ENCODE peak calls at places on chromosomes 4 and X, in seven cellular contexts. O, F, Y, E, D, X and Q are unnamed samples.

GRCh38 chr4:107951551-107951950 is 20.2 kb downstream of the CYP2U1 start:
- DNase-seq in D (no peak), E (no peak), Y (no peak), F (no peak), O (no peak), X (no peak), Q (peak; percentile 9)

GRCh38 chrX:51759055-51759454 is 15.8 kb downstream of the GSPT2 start:
- DNase-seq in Y (no peak), F (no peak), E (no peak), O (no peak), D (no peak), X (no peak), Q (no peak)

GRCh38 chr4:20954541-20954940 is 254.3 kb downstream of the PACRGL start:
- DNase-seq in X (no peak), E (no peak), Y (no peak), D (no peak), F (no peak), O (no peak), Q (no peak)

GRCh38 chrX:151009582-151009981 is 26.4 kb downstream of the HMGB3 start:
- DNase-seq in Y (no peak), X (no peak), F (no peak), D (no peak), E (no peak), O (peak; percentile 2), Q (no peak)

GRCh38 chrX:36897690-36898089 is 110.5 kb upstream of the FAM47C start:
- DNase-seq in O (no peak), Y (no peak), E (no peak), X (no peak), F (no peak), D (no peak), Q (no peak)

GRCh38 chrX:150486011-150486410 is 82.4 kb upstream of the MTM1 start:
- DNase-seq in E (peak; percentile 24), O (peak; percentile 20), F (peak; percentile 47), Y (no peak), D (peak; percentile 24), X (peak; percentile 24), Q (peak; percentile 17)

GRCh38 chr4:185559913-185560281 is 24.6 kb upstream of the PDLIM3 start:
- DNase-seq in F (no peak), X (no peak), O (peak; percentile 61), Y (no peak), D (no peak), E (no peak), Q (peak; percentile 22)

GRCh38 chr4:159516556-159516955 is 413.7 kb downstream of the RAPGEF2 start:
- DNase-seq in E (no peak), O (no peak), F (no peak), D (no peak), Y (no peak), X (no peak), Q (no peak)

GRCh38 chr4:17722361-17722710 is 59.1 kb downstream of the FAM184B start:
- DNase-seq in E (no peak), F (no peak), O (no peak), X (no peak), Y (no peak), D (no peak), Q (no peak)

GRCh38 chr4:42954925-42955669 is 62.6 kb downstream of the GRXCR1 start:
- DNase-seq in Y (no peak), F (no peak), O (no peak), E (no peak), D (no peak), X (peak; percentile 20), Q (no peak)

GRCh38 chr4:32169841-32170240 is 1449.7 kb downstream of the PCDH7 start:
- DNase-seq in X (no peak), D (no peak), O (no peak), E (no peak), Y (no peak), F (no peak), Q (no peak)

GRCh38 chrX:9767375-9767774 is 1.7 kb upstream of the GPR143 start:
- DNase-seq in Y (no peak), F (no peak), O (peak; percentile 31), X (no peak), E (no peak), D (no peak), Q (no peak)

GRCh38 chr4:112284662-112285411 is 867 bp downstream of the TIFA start:
- DNase-seq in F (no peak), Y (no peak), X (no peak), O (no peak), E (no peak), D (no peak), Q (no peak)

GRCh38 chr4:36771411-36772153 is 473.0 kb upstream of the NWD2 start:
- DNase-seq in E (peak; percentile 7), D (no peak), Y (no peak), X (no peak), O (no peak), F (no peak), Q (no peak)

GRCh38 chr4:1676605-1677525 is 7.2 kb downstream of the FAM53A start:
- DNase-seq in Y (no peak), F (no peak), X (no peak), D (no peak), O (no peak), E (no peak), Q (no peak)

GRCh38 chr4:184427093-184427492 is 47.3 kb downstream of the IRF2 start:
- DNase-seq in O (no peak), D (no peak), Y (no peak), F (no peak), E (no peak), X (no peak), Q (no peak)
- H3K27ac ChIP-seq in O (no peak overlapping the region), D (no peak overlapping the region), Y (no peak overlapping the region), F (no peak overlapping the region), E (no peak overlapping the region), X (no peak overlapping the region), Q (no peak overlapping the region)

GRCh38 chr4:98030059-98030458 is 113.2 kb downstream of the STPG2 start:
- DNase-seq in F (no peak), X (no peak), E (no peak), Y (no peak), O (no peak), D (no peak), Q (no peak)

GRCh38 chr4:98026362-98026761 is 116.9 kb downstream of the STPG2 start:
- DNase-seq in Y (no peak), F (no peak), E (no peak), O (no peak), D (no peak), X (no peak), Q (no peak)

DNA sequence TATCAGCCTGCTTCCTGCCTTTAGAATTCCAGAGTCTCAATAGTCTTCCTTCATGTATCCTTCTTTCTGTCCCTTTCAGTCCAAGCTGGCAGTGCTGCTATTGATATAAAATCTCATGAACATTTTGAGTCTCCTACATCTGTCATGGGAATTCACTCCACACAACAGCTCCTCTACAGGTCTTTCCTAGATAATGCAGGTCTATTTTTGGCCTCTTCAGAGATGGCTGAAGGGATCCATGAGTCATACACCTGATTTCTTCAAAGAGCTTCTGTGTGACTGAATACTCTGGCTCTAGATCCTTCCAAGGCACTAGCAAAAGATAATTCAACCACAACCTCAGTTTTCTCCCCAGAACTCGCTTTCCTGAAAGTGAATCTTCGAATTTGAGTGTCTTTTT is 115.4 kb downstream of the STPG2 start:
- DNase-seq in X (no peak), D (no peak), F (no peak), E (peak; percentile 64), Y (no peak), O (no peak), Q (peak; percentile 35)
- TF ChIP-seq CTCF in X (no peak), D (no peak), F (no peak), E (peak; percentile 26), Y (no peak), O (no peak), Q (peak; percentile 15)

GRCh38 chr4:10105421-10105820 is 11.2 kb downstream of the WDR1 start:
- DNase-seq in X (no peak), O (no peak), D (no peak), F (no peak), Y (no peak), E (no peak), Q (no peak)
- H3K27ac ChIP-seq in X (peak overlapping the region; percentile 96), O (no peak overlapping the region), D (no peak overlapping the region), F (no peak overlapping the region), Y (peak overlapping the region; percentile 94), E (no peak overlapping the region), Q (no peak overlapping the region)

DNA sequence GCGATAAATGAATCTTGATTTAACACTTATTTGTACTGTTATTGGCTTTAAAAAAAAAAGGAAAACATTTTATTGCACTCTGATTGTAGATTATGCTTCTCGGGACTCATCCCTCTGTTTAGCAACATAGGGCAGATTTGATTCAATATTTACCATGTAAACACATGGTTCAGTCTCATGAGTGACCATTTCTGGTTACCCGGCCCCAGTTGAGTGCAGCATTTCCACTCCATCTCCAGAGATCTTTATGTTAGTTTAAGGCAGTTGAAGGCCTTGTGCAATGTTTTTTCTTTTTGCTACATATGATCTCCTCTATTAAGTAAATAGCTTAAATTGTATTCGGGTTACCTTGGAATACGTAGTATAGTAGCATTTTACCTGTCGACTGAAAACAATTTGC is 143.3 kb upstream of the RPS6KA3 start:
- DNase-seq in E (no peak), D (no peak), X (no peak), F (no peak), O (peak; percentile 65), Y (no peak), Q (no peak)
- TF ChIP-seq CTCF in E (no peak), D (no peak), X (no peak), F (no peak), O (no peak), Y (no peak), Q (no peak)

GRCh38 chr4:129327637-129328036 is 231.7 kb downstream of the C4orf33 start:
- DNase-seq in X (no peak), Y (no peak), E (no peak), O (no peak), F (peak; percentile 14), D (no peak), Q (no peak)
- H3K27ac ChIP-seq in X (no peak overlapping the region), Y (peak overlapping the region; percentile 46), E (no peak overlapping the region), O (no peak overlapping the region), F (peak overlapping the region; percentile 69), D (no peak overlapping the region), Q (no peak overlapping the region)

GRCh38 chr4:3438847-3439180 is 3.0 kb upstream of the HGFAC start:
- DNase-seq in O (no peak), D (no peak), F (no peak), Y (no peak), E (no peak), X (no peak), Q (no peak)
- TF ChIP-seq CTCF in O (no peak), D (no peak), F (no peak), Y (no peak), E (no peak), X (no peak), Q (no peak)

GRCh38 chrX:107686792-107687191 is 58.5 kb downstream of the PRPS1 start:
- DNase-seq in D (no peak), X (no peak), E (no peak), F (no peak), O (no peak), Y (no peak), Q (no peak)
- H3K27ac ChIP-seq in D (no peak overlapping the region), X (no peak overlapping the region), E (no peak overlapping the region), F (no peak overlapping the region), O (no peak overlapping the region), Y (peak overlapping the region; percentile 86), Q (peak overlapping the region; percentile 94)

GRCh38 chr4:153542835-153543234 is 76.7 kb downstream of the TMEM131L start:
- DNase-seq in E (no peak), F (no peak), D (no peak), O (no peak), X (no peak), Y (no peak), Q (no peak)
- TF ChIP-seq CTCF in E (no peak), F (no peak), D (peak; percentile 38), O (no peak), X (no peak), Y (no peak), Q (no peak)